ENCODE peak calls at places on chromosomes 3 and 15, in eight cellular contexts. A is transverse colon; Y is neuronal stem cell; X is stimulated activated naive CD4-positive, alpha-beta T cell; D is stimulated activated CD4-positive, alpha-beta T cell treated with anti-CD3 and anti-CD28 coated beads, Interleukin-1b, Interleukin-23, amount 100 ng/mL, for 24 hours; R is activated naive CD8-positive, alpha-beta T cell treated with anti-CD3 and anti-CD28 coated beads, Interleukin-2, amount 50 U/mL, for 24 hours; N is effector memory CD8-positive, alpha-beta T cell; P is activated CD4-positive, alpha-beta T cell treated with anti-CD3 and anti-CD28 coated beads for 1 hour. T is an unnamed sample.
A peak's percentile ranks its signal among the peaks of the same experiment; 100 is the strongest.

GRCh38 chr3:47296562-47297302 is 14.0 kb downstream of the KLHL18 start:
- DNase-seq in D (no peak), Y (no peak), N (no peak), A (no peak), P (no peak), X (no peak), R (no peak), T (no peak)

GRCh38 chr3:65713016-65713415 is 325.7 kb downstream of the MAGI1 start:
- DNase-seq in P (no peak), D (no peak), N (no peak), Y (no peak), R (no peak), X (no peak), A (no peak), T (no peak)

GRCh38 chr15:52678036-52678467 is 1.1 kb downstream of the ATOSA start:
- DNase-seq in A (peak; percentile 68), Y (peak; percentile 9), R (peak; percentile 59), X (peak; percentile 51), D (peak; percentile 30), P (peak; percentile 39), N (peak; percentile 42), T (peak; percentile 27)

GRCh38 chr3:12758025-12758830 is 831 bp downstream of the TMEM40 start:
- DNase-seq in N (no peak), D (no peak), X (no peak), A (no peak), P (no peak), R (no peak), Y (no peak), T (no peak)

GRCh38 chr15:72207576-72208085 is 10.0 kb upstream of the GRAMD2A start:
- DNase-seq in A (no peak), D (no peak), X (no peak), Y (no peak), R (no peak), N (no peak), P (no peak), T (no peak)

GRCh38 chr15:86103825-86104224 is 24.2 kb downstream of the AGBL1 start:
- DNase-seq in R (no peak), X (no peak), Y (no peak), A (no peak), N (no peak), P (no peak), D (no peak), T (no peak)

GRCh38 chr3:148054999-148055398 is 642.7 kb upstream of the AGTR1 start:
- DNase-seq in N (no peak), D (no peak), P (no peak), A (no peak), X (no peak), Y (no peak), R (no peak), T (no peak)

GRCh38 chr3:2212211-2212610 is 113.5 kb downstream of the CNTN4 start:
- DNase-seq in P (no peak), A (no peak), D (no peak), R (no peak), N (no peak), X (no peak), Y (no peak), T (no peak)

GRCh38 chr3:49803464-49804140 is 541 bp downstream of the INKA1 start:
- DNase-seq in R (peak; percentile 53), D (no peak), N (peak; percentile 32), P (peak; percentile 22), Y (peak; percentile 48), X (peak; percentile 38), A (peak; percentile 52), T (peak; percentile 62)

GRCh38 chr3:184582583-184582982 is 21.0 kb downstream of the EPHB3 start:
- DNase-seq in R (no peak), P (no peak), X (no peak), N (no peak), D (no peak), A (no peak), Y (no peak), T (no peak)

GRCh38 chr3:191070201-191070600 is 128.8 kb upstream of the OSTN start:
- DNase-seq in D (no peak), Y (no peak), X (no peak), R (no peak), P (no peak), N (no peak), A (no peak), T (no peak)

GRCh38 chr3:127196002-127196401 is 3.1 kb downstream of the PRR23E start:
- DNase-seq in P (no peak), X (no peak), N (no peak), D (no peak), R (no peak), A (no peak), Y (no peak), T (no peak)

GRCh38 chr3:183800221-183800863 is 25.0 kb downstream of the MAP6D1 start:
- DNase-seq in A (no peak), D (no peak), X (no peak), P (no peak), Y (no peak), N (no peak), R (no peak), T (no peak)

T was measured in activated B cell treated with CpG ODN at 0.5 μM for 24 hours.